ENCODE peak calls at places on chromosomes 6 and 20, in eight cellular contexts. A, E, M, W, N, F, O and S are unnamed samples.

GRCh38 chr20:62129731-62130531 is 7.7 kb downstream of the LSM14B start:
- DNase-seq in A (no peak), E (peak; percentile 48), M (no peak), W (no peak), N (no peak), F (no peak), O (no peak), S (no peak)

GRCh38 chr6:28866342-28867077 is 57.3 kb downstream of the TRIM27 start:
- DNase-seq in A (peak; percentile 83), E (peak; percentile 83), M (no peak), W (peak; percentile 81), N (no peak), F (peak; percentile 57), O (no peak), S (peak; percentile 68)

GRCh38 chr6:36978687-36979086 is 7.3 kb downstream of the MTCH1 start:
- DNase-seq in A (no peak), E (no peak), M (no peak), W (no peak), N (no peak), F (no peak), O (no peak), S (no peak)

GRCh38 chr6:16224409-16224808 is 14.0 kb upstream of the GMPR start:
- DNase-seq in A (no peak), E (no peak), M (no peak), W (no peak), N (no peak), F (no peak), O (no peak), S (no peak)

GRCh38 chr6:155185544-155185943 is 78.3 kb upstream of the CLDN20 start:
- DNase-seq in A (no peak), E (no peak), M (peak; percentile 25), W (peak; percentile 52), N (no peak), F (no peak), O (peak; percentile 23), S (peak; percentile 8)

GRCh38 chr6:30826961-30827342 is 57.4 kb upstream of the DDR1 start:
- DNase-seq in A (no peak), E (no peak), M (no peak), W (peak; percentile 63), N (no peak), F (no peak), O (no peak), S (no peak)

GRCh38 chr6:87826376-87826775 is 124.3 kb upstream of the AKIRIN2 start:
- DNase-seq in A (no peak), E (no peak), M (no peak), W (no peak), N (no peak), F (no peak), O (no peak), S (no peak)

GRCh38 chr6:43172127-43173007 is 1.3 kb downstream of the SRF start:
- DNase-seq in A (peak; percentile 86), E (peak; percentile 79), M (no peak), W (peak; percentile 62), N (no peak), F (peak; percentile 63), O (no peak), S (peak; percentile 54)

GRCh38 chr6:17656092-17656491 is 50.6 kb downstream of the NUP153 start:
- DNase-seq in A (no peak), E (no peak), M (no peak), W (no peak), N (no peak), F (no peak), O (no peak), S (no peak)

DNA sequence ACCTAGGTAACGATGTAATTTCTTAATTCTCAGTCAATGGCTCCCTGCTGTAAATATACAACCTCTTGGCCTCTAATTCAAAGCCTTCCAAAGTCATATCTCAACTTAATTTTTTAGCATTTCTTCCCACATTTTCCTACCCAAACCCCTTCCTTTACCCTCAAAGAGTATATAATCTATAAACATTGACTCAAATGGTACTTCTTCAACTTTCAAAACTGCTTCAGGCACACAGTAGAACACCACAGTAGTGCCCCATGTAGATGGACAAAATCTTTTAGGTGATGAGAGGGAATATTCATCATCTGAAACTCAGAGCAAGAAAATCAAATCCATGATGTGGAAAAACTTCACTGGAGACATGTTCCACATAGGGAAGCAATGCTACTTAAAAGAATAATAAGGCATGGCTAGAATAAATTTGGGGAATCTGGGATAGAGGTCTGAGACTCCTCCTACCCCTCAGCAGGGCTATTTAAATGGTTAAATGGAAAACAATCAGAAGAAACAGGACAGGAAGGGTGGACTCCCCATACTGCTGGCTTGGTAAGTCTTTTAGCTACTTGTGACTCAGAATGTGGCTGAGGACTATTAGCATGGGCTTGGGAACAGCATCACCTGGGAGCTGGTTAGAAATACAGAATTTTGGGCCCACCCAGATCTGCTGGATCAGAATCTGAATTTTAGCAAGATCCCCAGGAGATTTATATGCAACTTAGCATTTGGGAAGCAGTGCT is 6.4 kb downstream of the SLC22A2 start:
- DNase-seq in A (no peak), E (no peak), M (no peak), W (no peak), N (no peak), F (no peak), O (no peak), S (no peak)
- H3K4me1 ChIP-seq in A (peaks cover 7% of the 10 kb centered on the region), E (no peaks in the 10 kb centered on the region), M (peaks cover 78% of the 10 kb centered on the region), W (no peaks in the 10 kb centered on the region), N (peaks cover 6% of the 10 kb centered on the region), F (no peaks in the 10 kb centered on the region), O (peaks cover 11% of the 10 kb centered on the region), S (peaks cover 10% of the 10 kb centered on the region)

GRCh38 chr6:52675372-52675771 is 4.5 kb downstream of the TMEM14A start:
- DNase-seq in A (no peak), E (no peak), M (no peak), W (no peak), N (no peak), F (no peak), O (no peak), S (no peak)

GRCh38 chr6:52666523-52666922 is 4.4 kb upstream of the TMEM14A start:
- DNase-seq in A (no peak), E (no peak), M (no peak), W (no peak), N (no peak), F (no peak), O (no peak), S (no peak)

GRCh38 chr6:52672422-52673025 is 1.6 kb downstream of the TMEM14A start:
- DNase-seq in A (no peak), E (no peak), M (peak; percentile 19), W (no peak), N (no peak), F (no peak), O (peak; percentile 52), S (peak; percentile 83)

GRCh38 chr6:52667572-52667971 is 3.3 kb upstream of the TMEM14A start:
- DNase-seq in A (no peak), E (no peak), M (no peak), W (no peak), N (no peak), F (no peak), O (no peak), S (no peak)

GRCh38 chr6:52670502-52671409 is at the start of gene TMEM14A:
- DNase-seq in A (peak; percentile 97), E (peak; percentile 99), M (peak; percentile 88), W (peak; percentile 98), N (no peak), F (peak; percentile 93), O (peak; percentile 89), S (peak; percentile 96)
- TF ChIP-seq POLR2A in A (peak; percentile 37), E (no peak), M (peak; percentile 94), W (peak; percentile 85), N (no peak), F (no peak), O (peak; percentile 91), S (peak; percentile 95)

DNA sequence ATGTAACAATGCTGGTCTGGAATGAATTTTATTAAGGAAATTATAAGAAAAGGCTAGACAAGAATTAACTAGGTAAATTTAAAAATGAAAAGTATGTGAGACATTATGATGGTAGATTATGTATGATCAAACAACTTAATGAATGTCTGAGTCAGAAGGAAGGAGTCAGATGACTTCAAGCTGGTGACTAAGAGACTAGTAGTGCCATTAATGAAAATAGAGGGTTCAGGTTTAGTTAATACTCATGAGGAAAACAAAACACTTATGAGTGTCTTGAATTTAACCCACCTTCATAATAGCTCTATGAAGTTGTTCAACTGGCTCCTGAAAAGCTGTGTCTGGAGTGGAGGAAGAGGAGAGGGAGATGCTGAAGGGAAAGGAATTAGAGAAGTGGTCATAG is 256.3 kb downstream of the ADGRB3 start:
- DNase-seq in A (no peak), E (no peak), M (no peak), W (no peak), N (no peak), F (no peak), O (no peak), S (no peak)
- TF ChIP-seq CTCF in A (no peak), E (no peak), M (no peak), W (no peak), N (no peak), F (no peak), O (no peak), S (no peak)

DNA sequence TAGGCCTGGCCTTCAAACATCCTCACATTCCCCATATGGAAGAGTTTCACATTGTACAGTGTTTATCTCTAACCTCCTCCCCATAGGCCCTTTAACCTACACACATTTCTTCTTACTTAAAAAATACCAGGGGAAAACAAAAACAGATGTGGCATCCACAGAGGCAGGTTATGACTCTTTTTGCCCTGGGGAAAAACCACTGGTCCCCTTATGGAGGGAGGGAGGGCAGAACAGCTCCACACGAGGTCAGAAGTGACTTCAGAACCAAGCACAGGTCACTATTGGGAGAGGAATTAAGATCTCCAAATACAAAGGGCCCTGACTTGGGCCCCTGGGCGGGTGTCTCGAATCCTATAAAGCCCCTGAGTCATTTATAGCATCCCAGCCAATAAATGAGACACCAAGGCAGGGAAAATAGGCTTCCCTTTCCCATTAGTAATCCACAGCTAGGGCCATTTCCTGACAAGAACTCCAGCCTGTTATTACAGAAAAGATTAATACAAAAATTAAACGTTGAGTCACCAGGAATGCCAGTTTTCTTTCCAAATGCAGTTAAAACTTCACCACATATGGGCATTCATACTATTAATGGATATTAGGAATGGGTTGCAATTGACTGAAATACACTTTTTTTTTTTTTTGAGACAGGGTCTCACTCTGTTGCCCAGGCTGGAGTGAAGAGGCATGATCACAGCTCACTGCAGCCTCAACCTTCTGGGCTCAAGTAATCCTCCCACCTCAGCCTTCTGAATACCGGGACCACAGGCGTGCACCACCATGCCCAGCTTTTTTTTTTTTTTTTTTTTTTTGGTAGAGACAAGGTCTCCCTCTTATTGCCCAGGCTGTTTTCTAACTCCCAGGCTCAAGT is 107.2 kb downstream of the ATP9A start:
- DNase-seq in A (no peak), E (no peak), M (no peak), W (no peak), N (no peak), F (no peak), O (peak; percentile 23), S (no peak)
- H3K4me1 ChIP-seq in A (peaks cover 3% of the 10 kb centered on the region), E (no peaks in the 10 kb centered on the region), M (peaks cover 43% of the 10 kb centered on the region), W (no peaks in the 10 kb centered on the region), N (no peaks in the 10 kb centered on the region), F (no peaks in the 10 kb centered on the region), O (peaks cover 44% of the 10 kb centered on the region), S (no peaks in the 10 kb centered on the region)